ENCODE peak calls at places on chromosomes 16 and 17, in nine cellular contexts. N is Kasumi-1; J is nephron progenitor cell; S is DND-41; V is T-helper 1 cell; B is activated CD4-positive, alpha-beta T cell treated with anti-CD3 and anti-CD28 coated beads for 24 hours; O is EL; I is cardiac fibroblast; G is Caki2. T is an unnamed sample.

GRCh38 chr17:41647940-41648410 is 23.6 kb upstream of the KRT17 start:
- DNase-seq in N (peak), J (peak), S (peak), V (peak), B (peak), O (peak), I (peak), G (peak), T (peak)

GRCh38 chr16:78235168-78235800 is 135.8 kb downstream of the WWOX start:
- DNase-seq in N (peak), J (peak), S (peak), V (peak), B (peak), O (no peak), I (peak), G (peak), T (peak)

GRCh38 chr17:72390675-72391501 is 270.1 kb downstream of the SOX9 start:
- DNase-seq in N (no peak), J (no peak), S (no peak), V (no peak), B (no peak), O (peak), I (peak), G (peak), T (peak)

GRCh38 chr17:83185023-83186002 is 105.9 kb downstream of the METRNL start:
- DNase-seq in N (no peak), J (no peak), S (no peak), V (no peak), B (no peak), O (no peak), I (no peak), G (no peak), T (no peak)

GRCh38 chr17:77100009-77100408 is 40.8 kb upstream of the SEC14L1 start:
- DNase-seq in N (no peak), J (no peak), S (no peak), V (no peak), B (no peak), O (no peak), I (no peak), G (no peak), T (peak)

GRCh38 chr17:5619088-5619740 is 34.9 kb upstream of the NLRP1 start:
- DNase-seq in N (peak), J (no peak), S (no peak), V (no peak), B (no peak), O (no peak), I (no peak), G (no peak), T (no peak)

GRCh38 chr16:4111748-4112696 is 4.2 kb downstream of the ADCY9 start:
- DNase-seq in N (no peak), J (no peak), S (no peak), V (no peak), B (no peak), O (peak), I (peak), G (no peak), T (peak)

GRCh38 chr16:10944249-10945064 is at the start of gene CLEC16A:
- DNase-seq in N (peak), J (peak), S (peak), V (peak), B (peak), O (peak), I (peak), G (peak), T (peak)

GRCh38 chr17:29412780-29413565 is 22.8 kb downstream of the TAOK1 start:
- DNase-seq in N (peak), J (no peak), S (no peak), V (no peak), B (no peak), O (peak), I (peak), G (no peak), T (peak)

GRCh38 chr16:66168777-66169176 is 197.7 kb upstream of the CDH5 start:
- DNase-seq in N (no peak), J (no peak), S (no peak), V (no peak), B (no peak), O (no peak), I (no peak), G (no peak), T (no peak)

GRCh38 chr16:21262779-21263639 is 15.1 kb downstream of the CRYM start:
- DNase-seq in N (no peak), J (no peak), S (no peak), V (no peak), B (no peak), O (no peak), I (no peak), G (no peak), T (no peak)

GRCh38 chr16:78720416-78720815 is 621.0 kb downstream of the WWOX start:
- DNase-seq in N (no peak), J (no peak), S (no peak), V (no peak), B (no peak), O (no peak), I (no peak), G (no peak), T (no peak)

GRCh38 chr16:51113254-51114125 is 37.6 kb downstream of the SALL1 start:
- DNase-seq in N (no peak), J (peak), S (no peak), V (no peak), B (no peak), O (no peak), I (no peak), G (no peak), T (no peak)

GRCh38 chr16:66692341-66692740 is 4.2 kb downstream of the CMTM4 start:
- DNase-seq in N (no peak), J (no peak), S (no peak), V (no peak), B (no peak), O (no peak), I (no peak), G (no peak), T (peak)

T was measured in kidney tubule cell.